ENCODE peak calls at places on chromosomes 7 and 10, in four cellular contexts. One of them, this sample, is unnamed.

GRCh38 chr7:435518-436366 is 83.9 kb downstream of the PDGFA start:
- DNase-seq in CD4-positive, alpha-beta memory T cell: no peak
- DNase-seq in CD8-positive, alpha-beta memory T cell: no peak
- DNase-seq in endothelial cell of umbilical vein: peak; percentile 38
- DNase-seq in this sample: no peak

GRCh38 chr10:14062528-14063260 is 268.0 kb downstream of the FRMD4A start:
- DNase-seq in CD4-positive, alpha-beta memory T cell: no peak
- DNase-seq in CD8-positive, alpha-beta memory T cell: no peak
- DNase-seq in endothelial cell of umbilical vein: no peak
- DNase-seq in this sample: no peak

GRCh38 chr7:142431491-142431890 is 173.6 kb upstream of the PRSS58 start:
- DNase-seq in CD4-positive, alpha-beta memory T cell: no peak
- DNase-seq in CD8-positive, alpha-beta memory T cell: no peak
- DNase-seq in endothelial cell of umbilical vein: no peak
- DNase-seq in this sample: no peak

GRCh38 chr10:101783736-101784118 is 481 bp upstream of the NPM3 start:
- DNase-seq in CD4-positive, alpha-beta memory T cell: no peak
- DNase-seq in CD8-positive, alpha-beta memory T cell: no peak
- DNase-seq in endothelial cell of umbilical vein: no peak
- DNase-seq in this sample: no peak

GRCh38 chr10:59181668-59182067 is 5.2 kb downstream of the PHYHIPL start:
- DNase-seq in CD4-positive, alpha-beta memory T cell: no peak
- DNase-seq in CD8-positive, alpha-beta memory T cell: no peak
- DNase-seq in endothelial cell of umbilical vein: peak; percentile 43
- DNase-seq in this sample: peak; percentile 30

GRCh38 chr7:115662120-115662519 is 368.4 kb downstream of the TFEC start:
- DNase-seq in CD4-positive, alpha-beta memory T cell: no peak
- DNase-seq in CD8-positive, alpha-beta memory T cell: no peak
- DNase-seq in endothelial cell of umbilical vein: no peak
- DNase-seq in this sample: no peak

GRCh38 chr7:73770002-73770859 is at the start of gene CLDN3:
- DNase-seq in CD4-positive, alpha-beta memory T cell: no peak
- DNase-seq in CD8-positive, alpha-beta memory T cell: no peak
- DNase-seq in endothelial cell of umbilical vein: no peak
- DNase-seq in this sample: no peak

GRCh38 chr10:67697646-67698245 is 1.8 kb upstream of the CTNNA3 start:
- DNase-seq in CD4-positive, alpha-beta memory T cell: peak; percentile 56
- DNase-seq in CD8-positive, alpha-beta memory T cell: peak; percentile 34
- DNase-seq in endothelial cell of umbilical vein: peak; percentile 80
- DNase-seq in this sample: peak; percentile 35

GRCh38 chr10:74912674-74913073 is 86.3 kb downstream of the KAT6B start:
- DNase-seq in CD4-positive, alpha-beta memory T cell: no peak
- DNase-seq in CD8-positive, alpha-beta memory T cell: no peak
- DNase-seq in endothelial cell of umbilical vein: no peak
- DNase-seq in this sample: no peak

GRCh38 chr7:163298-163695 is 29.1 kb upstream of the FAM20C start:
- DNase-seq in CD4-positive, alpha-beta memory T cell: no peak
- DNase-seq in CD8-positive, alpha-beta memory T cell: no peak
- DNase-seq in endothelial cell of umbilical vein: no peak
- DNase-seq in this sample: no peak

GRCh38 chr7:11830582-11831382 is 1.2 kb downstream of the THSD7A start:
- DNase-seq in CD4-positive, alpha-beta memory T cell: no peak
- DNase-seq in CD8-positive, alpha-beta memory T cell: no peak
- DNase-seq in endothelial cell of umbilical vein: peak; percentile 75
- DNase-seq in this sample: no peak

GRCh38 chr7:158784270-158784669 is 45.0 kb downstream of the ESYT2 start:
- DNase-seq in CD4-positive, alpha-beta memory T cell: no peak
- DNase-seq in CD8-positive, alpha-beta memory T cell: no peak
- DNase-seq in endothelial cell of umbilical vein: no peak
- DNase-seq in this sample: no peak

GRCh38 chr10:133351408-133352318 is 4.5 kb downstream of the PRAP1 start:
- DNase-seq in CD4-positive, alpha-beta memory T cell: no peak
- DNase-seq in CD8-positive, alpha-beta memory T cell: no peak
- DNase-seq in endothelial cell of umbilical vein: no peak
- DNase-seq in this sample: no peak

GRCh38 chr7:149872419-149873073 is 1.2 kb upstream of the ATP6V0E2 start:
- DNase-seq in CD4-positive, alpha-beta memory T cell: no peak
- DNase-seq in CD8-positive, alpha-beta memory T cell: no peak
- DNase-seq in endothelial cell of umbilical vein: peak; percentile 80
- DNase-seq in this sample: peak; percentile 61

GRCh38 chr10:113957013-113957412 is 86.7 kb upstream of the ADRB1 start:
- DNase-seq in CD4-positive, alpha-beta memory T cell: no peak
- DNase-seq in CD8-positive, alpha-beta memory T cell: no peak
- DNase-seq in endothelial cell of umbilical vein: peak; percentile 12
- DNase-seq in this sample: no peak

GRCh38 chr10:114749014-114749413 is 72.6 kb upstream of the FHIP2A start:
- DNase-seq in CD4-positive, alpha-beta memory T cell: no peak
- DNase-seq in CD8-positive, alpha-beta memory T cell: no peak
- DNase-seq in endothelial cell of umbilical vein: peak; percentile 98
- DNase-seq in this sample: no peak

GRCh38 chr10:59057350-59057749 is 119.1 kb upstream of the PHYHIPL start:
- DNase-seq in CD4-positive, alpha-beta memory T cell: no peak
- DNase-seq in CD8-positive, alpha-beta memory T cell: no peak
- DNase-seq in endothelial cell of umbilical vein: no peak
- DNase-seq in this sample: no peak

GRCh38 chr7:51150193-51150592 is 166.4 kb downstream of the COBL start:
- DNase-seq in CD4-positive, alpha-beta memory T cell: no peak
- DNase-seq in CD8-positive, alpha-beta memory T cell: no peak
- DNase-seq in endothelial cell of umbilical vein: no peak
- DNase-seq in this sample: no peak

GRCh38 chr7:2096692-2097380 is 135.9 kb downstream of the MAD1L1 start:
- DNase-seq in CD4-positive, alpha-beta memory T cell: no peak
- DNase-seq in CD8-positive, alpha-beta memory T cell: no peak
- DNase-seq in endothelial cell of umbilical vein: no peak
- DNase-seq in this sample: no peak

GRCh38 chr10:75228834-75229233 is 6.9 kb downstream of the COMTD1 start:
- DNase-seq in CD4-positive, alpha-beta memory T cell: no peak
- DNase-seq in CD8-positive, alpha-beta memory T cell: no peak
- DNase-seq in endothelial cell of umbilical vein: no peak
- DNase-seq in this sample: no peak

GRCh38 chr10:11080564-11080984 is 62.9 kb downstream of the CELF2 start:
- DNase-seq in CD4-positive, alpha-beta memory T cell: no peak
- DNase-seq in CD8-positive, alpha-beta memory T cell: no peak
- DNase-seq in endothelial cell of umbilical vein: no peak
- DNase-seq in this sample: no peak

GRCh38 chr10:11082551-11082950 is 64.9 kb downstream of the CELF2 start:
- DNase-seq in CD4-positive, alpha-beta memory T cell: no peak
- DNase-seq in CD8-positive, alpha-beta memory T cell: no peak
- DNase-seq in endothelial cell of umbilical vein: no peak
- DNase-seq in this sample: no peak

GRCh38 chr10:11086177-11086576 is 68.5 kb downstream of the CELF2 start:
- DNase-seq in CD4-positive, alpha-beta memory T cell: no peak
- DNase-seq in CD8-positive, alpha-beta memory T cell: no peak
- DNase-seq in endothelial cell of umbilical vein: no peak
- DNase-seq in this sample: no peak

GRCh38 chr10:11085545-11085944 is 67.9 kb downstream of the CELF2 start:
- DNase-seq in CD4-positive, alpha-beta memory T cell: no peak
- DNase-seq in CD8-positive, alpha-beta memory T cell: no peak
- DNase-seq in endothelial cell of umbilical vein: no peak
- DNase-seq in this sample: no peak

DNA sequence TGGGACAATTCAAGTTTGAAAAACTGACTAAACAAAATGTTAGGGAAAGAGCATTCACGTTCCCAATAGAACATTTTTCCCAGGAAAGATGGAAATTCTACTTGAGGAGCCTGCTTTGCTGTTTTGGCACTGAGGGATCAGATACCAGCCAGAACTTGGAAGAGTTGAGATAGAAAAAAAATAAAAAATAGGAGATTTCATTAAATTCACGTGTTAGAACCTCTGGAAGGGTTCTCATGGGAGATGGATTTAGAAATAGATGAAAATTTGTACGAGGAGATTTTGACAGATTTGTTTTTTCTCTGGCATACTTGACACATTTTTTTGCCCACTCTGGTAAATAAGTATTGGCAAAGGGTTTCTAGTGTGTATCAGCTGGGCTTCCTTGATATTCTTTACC is 63.7 kb downstream of the CELF2 start:
- DNase-seq in CD4-positive, alpha-beta memory T cell: no peak
- DNase-seq in CD8-positive, alpha-beta memory T cell: no peak
- DNase-seq in endothelial cell of umbilical vein: no peak
- DNase-seq in this sample: no peak
- H3K4me1 ChIP-seq in CD4-positive, alpha-beta memory T cell: no peaks in the 10 kb centered on the region
- H3K4me1 ChIP-seq in CD8-positive, alpha-beta memory T cell: no peaks in the 10 kb centered on the region
- H3K4me1 ChIP-seq in endothelial cell of umbilical vein: no peaks in the 10 kb centered on the region
- H3K4me1 ChIP-seq in this sample: no peaks in the 10 kb centered on the region

GRCh38 chr10:92142949-92143348 is 147.9 kb downstream of the CPEB3 start:
- DNase-seq in CD4-positive, alpha-beta memory T cell: no peak
- DNase-seq in CD8-positive, alpha-beta memory T cell: no peak
- DNase-seq in endothelial cell of umbilical vein: no peak
- DNase-seq in this sample: no peak
- H3K4me1 ChIP-seq in CD4-positive, alpha-beta memory T cell: no peaks in the 10 kb centered on the region
- H3K4me1 ChIP-seq in CD8-positive, alpha-beta memory T cell: no peaks in the 10 kb centered on the region
- H3K4me1 ChIP-seq in endothelial cell of umbilical vein: peaks cover 33% of the 10 kb centered on the region
- H3K4me1 ChIP-seq in this sample: peaks cover 21% of the 10 kb centered on the region

GRCh38 chr10:35349389-35349915 is 13.1 kb downstream of the CCNY start:
- DNase-seq in CD4-positive, alpha-beta memory T cell: no peak
- DNase-seq in CD8-positive, alpha-beta memory T cell: no peak
- DNase-seq in endothelial cell of umbilical vein: no peak
- DNase-seq in this sample: no peak
- H3K4me1 ChIP-seq in CD4-positive, alpha-beta memory T cell: peaks cover 80% of the 10 kb centered on the region
- H3K4me1 ChIP-seq in CD8-positive, alpha-beta memory T cell: peaks cover 64% of the 10 kb centered on the region
- H3K4me1 ChIP-seq in endothelial cell of umbilical vein: no peaks in the 10 kb centered on the region
- H3K4me1 ChIP-seq in this sample: no peaks in the 10 kb centered on the region

DNA sequence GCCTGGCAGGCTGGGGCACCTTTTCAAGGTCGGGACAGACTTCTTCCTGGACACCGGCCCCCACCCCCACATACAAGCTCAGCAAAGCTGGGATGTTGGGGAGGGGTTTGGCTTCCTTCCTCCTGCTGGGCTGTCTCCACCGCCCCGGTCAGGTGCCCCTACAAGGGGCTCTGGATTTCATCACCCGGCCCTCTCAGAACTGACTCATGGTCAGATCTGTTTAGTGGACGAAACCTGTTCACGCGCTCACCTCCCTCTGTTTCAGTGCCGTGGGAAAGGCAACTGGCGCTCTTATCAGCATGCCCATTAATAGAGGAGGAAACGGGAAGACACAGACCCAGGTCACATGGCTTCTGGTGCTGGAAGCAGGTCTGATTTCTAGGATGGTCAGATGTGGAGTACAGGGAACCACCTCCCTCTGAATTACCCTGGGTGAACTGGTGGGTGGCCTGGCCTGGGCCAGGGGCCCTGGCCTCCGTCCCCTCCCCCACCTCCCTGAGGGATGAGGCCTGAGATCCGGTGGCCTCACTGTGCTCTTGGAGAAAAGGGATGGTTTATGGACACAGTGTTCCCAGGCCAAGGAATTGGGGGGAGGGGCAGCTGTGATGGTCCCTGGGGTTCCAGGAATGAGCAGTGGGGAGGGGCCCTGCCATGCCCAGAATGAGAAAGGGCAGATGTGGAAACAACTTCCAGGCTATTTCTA is 123.8 kb upstream of the PPIF start:
- DNase-seq in CD4-positive, alpha-beta memory T cell: no peak
- DNase-seq in CD8-positive, alpha-beta memory T cell: no peak
- DNase-seq in endothelial cell of umbilical vein: peak; percentile 88
- DNase-seq in this sample: no peak
- H3K4me1 ChIP-seq in CD4-positive, alpha-beta memory T cell: no peaks in the 10 kb centered on the region
- H3K4me1 ChIP-seq in CD8-positive, alpha-beta memory T cell: no peaks in the 10 kb centered on the region
- H3K4me1 ChIP-seq in endothelial cell of umbilical vein: peaks cover 20% of the 10 kb centered on the region
- H3K4me1 ChIP-seq in this sample: no peaks in the 10 kb centered on the region

GRCh38 chr7:44094365-44094764 is 9.8 kb upstream of the AEBP1 start:
- DNase-seq in CD4-positive, alpha-beta memory T cell: no peak
- DNase-seq in CD8-positive, alpha-beta memory T cell: no peak
- DNase-seq in endothelial cell of umbilical vein: no peak
- DNase-seq in this sample: no peak

GRCh38 chr7:44094796-44095592 is 9.2 kb upstream of the AEBP1 start:
- DNase-seq in CD4-positive, alpha-beta memory T cell: no peak
- DNase-seq in CD8-positive, alpha-beta memory T cell: no peak
- DNase-seq in endothelial cell of umbilical vein: no peak
- DNase-seq in this sample: no peak

GRCh38 chr7:44096326-44096881 is 7.7 kb upstream of the AEBP1 start:
- DNase-seq in CD4-positive, alpha-beta memory T cell: no peak
- DNase-seq in CD8-positive, alpha-beta memory T cell: no peak
- DNase-seq in endothelial cell of umbilical vein: no peak
- DNase-seq in this sample: no peak

GRCh38 chr7:44097064-44097932 is 6.8 kb upstream of the AEBP1 start:
- DNase-seq in CD4-positive, alpha-beta memory T cell: no peak
- DNase-seq in CD8-positive, alpha-beta memory T cell: no peak
- DNase-seq in endothelial cell of umbilical vein: no peak
- DNase-seq in this sample: no peak

GRCh38 chr7:44095781-44096180 is 8.4 kb upstream of the AEBP1 start:
- DNase-seq in CD4-positive, alpha-beta memory T cell: no peak
- DNase-seq in CD8-positive, alpha-beta memory T cell: no peak
- DNase-seq in endothelial cell of umbilical vein: no peak
- DNase-seq in this sample: no peak
- H3K4me1 ChIP-seq in CD4-positive, alpha-beta memory T cell: no peaks in the 10 kb centered on the region
- H3K4me1 ChIP-seq in CD8-positive, alpha-beta memory T cell: no peaks in the 10 kb centered on the region
- H3K4me1 ChIP-seq in endothelial cell of umbilical vein: no peaks in the 10 kb centered on the region
- H3K4me1 ChIP-seq in this sample: peaks cover 11% of the 10 kb centered on the region

GRCh38 chr10:116768786-116769185 is 26.4 kb upstream of the HSPA12A start:
- DNase-seq in CD4-positive, alpha-beta memory T cell: no peak
- DNase-seq in CD8-positive, alpha-beta memory T cell: no peak
- DNase-seq in endothelial cell of umbilical vein: no peak
- DNase-seq in this sample: no peak

GRCh38 chr10:116766241-116767198 is 24.2 kb upstream of the HSPA12A start:
- DNase-seq in CD4-positive, alpha-beta memory T cell: no peak
- DNase-seq in CD8-positive, alpha-beta memory T cell: no peak
- DNase-seq in endothelial cell of umbilical vein: no peak
- DNase-seq in this sample: no peak

GRCh38 chr10:116769368-116769767 is 27.0 kb upstream of the HSPA12A start:
- DNase-seq in CD4-positive, alpha-beta memory T cell: no peak
- DNase-seq in CD8-positive, alpha-beta memory T cell: no peak
- DNase-seq in endothelial cell of umbilical vein: no peak
- DNase-seq in this sample: no peak

GRCh38 chr10:116765549-116766162 is 23.3 kb upstream of the HSPA12A start:
- DNase-seq in CD4-positive, alpha-beta memory T cell: peak; percentile 29
- DNase-seq in CD8-positive, alpha-beta memory T cell: no peak
- DNase-seq in endothelial cell of umbilical vein: peak; percentile 8
- DNase-seq in this sample: no peak

DNA sequence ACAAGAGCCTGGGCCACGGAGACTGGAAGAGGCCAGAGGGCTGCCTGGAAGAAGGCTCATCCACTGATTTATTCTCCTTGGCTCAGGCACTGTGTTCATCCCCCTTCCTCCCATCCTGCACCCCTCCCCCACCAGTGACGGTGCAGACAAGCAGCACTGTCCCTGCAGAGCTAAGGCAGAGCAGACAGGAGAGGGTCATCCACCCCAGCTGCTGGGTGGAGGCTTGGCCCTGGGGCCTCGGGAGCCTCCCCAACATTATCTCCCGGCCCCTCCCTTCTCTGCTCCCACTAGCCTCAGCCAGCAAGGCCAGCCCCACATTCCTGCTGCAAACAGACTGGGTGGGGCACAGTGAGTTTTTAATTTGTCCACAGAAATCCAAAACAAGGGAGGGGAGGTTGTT is 24.9 kb upstream of the HSPA12A start:
- DNase-seq in CD4-positive, alpha-beta memory T cell: no peak
- DNase-seq in CD8-positive, alpha-beta memory T cell: no peak
- DNase-seq in endothelial cell of umbilical vein: no peak
- DNase-seq in this sample: no peak
- H3K4me1 ChIP-seq in CD4-positive, alpha-beta memory T cell: no peaks in the 10 kb centered on the region
- H3K4me1 ChIP-seq in CD8-positive, alpha-beta memory T cell: no peaks in the 10 kb centered on the region
- H3K4me1 ChIP-seq in endothelial cell of umbilical vein: no peaks in the 10 kb centered on the region
- H3K4me1 ChIP-seq in this sample: no peaks in the 10 kb centered on the region

GRCh38 chr7:146002008-146002407 is 114.6 kb upstream of the CNTNAP2 start:
- DNase-seq in CD4-positive, alpha-beta memory T cell: no peak
- DNase-seq in CD8-positive, alpha-beta memory T cell: no peak
- DNase-seq in endothelial cell of umbilical vein: no peak
- DNase-seq in this sample: no peak
- H3K4me1 ChIP-seq in CD4-positive, alpha-beta memory T cell: no peaks in the 10 kb centered on the region
- H3K4me1 ChIP-seq in CD8-positive, alpha-beta memory T cell: no peaks in the 10 kb centered on the region
- H3K4me1 ChIP-seq in endothelial cell of umbilical vein: no peaks in the 10 kb centered on the region
- H3K4me1 ChIP-seq in this sample: no peaks in the 10 kb centered on the region

This sample was measured in Panc1.